ENCODE peak calls at places on chromosome 12, in six cellular contexts. One of them, this sample, is unnamed.

GRCh38 chr12:92208613-92209121 is 63.0 kb upstream of the BTG1 start:
- DNase-seq in fibroblast of lung: peak
- DNase-seq in astrocyte: peak
- DNase-seq in PC-3: peak
- DNase-seq in mammary epithelial cell: peak
- DNase-seq in hepatocyte: peak
- DNase-seq in this sample: no peak

GRCh38 chr12:123602651-123603195 is 824 bp downstream of the DDX55 start:
- DNase-seq in fibroblast of lung: no peak
- DNase-seq in astrocyte: no peak
- DNase-seq in PC-3: no peak
- DNase-seq in mammary epithelial cell: peak
- DNase-seq in hepatocyte: peak
- DNase-seq in this sample: no peak

GRCh38 chr12:57611116-57611809 is at the start of gene ARHGEF25:
- DNase-seq in fibroblast of lung: peak
- DNase-seq in astrocyte: no peak
- DNase-seq in PC-3: peak
- DNase-seq in mammary epithelial cell: no peak
- DNase-seq in hepatocyte: peak
- DNase-seq in this sample: no peak

GRCh38 chr12:89525002-89525823 is 617 bp upstream of the GALNT4 start:
- DNase-seq in fibroblast of lung: no peak
- DNase-seq in astrocyte: peak
- DNase-seq in PC-3: peak
- DNase-seq in mammary epithelial cell: peak
- DNase-seq in hepatocyte: peak
- DNase-seq in this sample: no peak

GRCh38 chr12:1474059-1474537 is 120.3 kb downstream of the FBXL14 start:
- DNase-seq in fibroblast of lung: peak
- DNase-seq in astrocyte: peak
- DNase-seq in PC-3: peak
- DNase-seq in mammary epithelial cell: peak
- DNase-seq in hepatocyte: peak
- DNase-seq in this sample: peak

GRCh38 chr12:57368349-57369095 is 62.3 kb downstream of the R3HDM2 start:
- DNase-seq in fibroblast of lung: peak
- DNase-seq in astrocyte: no peak
- DNase-seq in PC-3: no peak
- DNase-seq in mammary epithelial cell: no peak
- DNase-seq in hepatocyte: peak
- DNase-seq in this sample: no peak

GRCh38 chr12:82425241-82425640 is 66.9 kb downstream of the METTL25 start:
- DNase-seq in fibroblast of lung: peak
- DNase-seq in astrocyte: peak
- DNase-seq in PC-3: peak
- DNase-seq in mammary epithelial cell: peak
- DNase-seq in hepatocyte: no peak
- DNase-seq in this sample: no peak

GRCh38 chr12:57732270-57732669 is 6.3 kb downstream of the AGAP2 start:
- DNase-seq in fibroblast of lung: no peak
- DNase-seq in astrocyte: no peak
- DNase-seq in PC-3: no peak
- DNase-seq in mammary epithelial cell: no peak
- DNase-seq in hepatocyte: no peak
- DNase-seq in this sample: no peak

GRCh38 chr12:86158956-86159355 is 97.2 kb downstream of the MGAT4C start:
- DNase-seq in fibroblast of lung: no peak
- DNase-seq in astrocyte: peak
- DNase-seq in PC-3: no peak
- DNase-seq in mammary epithelial cell: peak
- DNase-seq in hepatocyte: no peak
- DNase-seq in this sample: no peak

GRCh38 chr12:69648476-69648875 is 37.8 kb upstream of the LRRC10 start:
- DNase-seq in fibroblast of lung: peak
- DNase-seq in astrocyte: peak
- DNase-seq in PC-3: peak
- DNase-seq in mammary epithelial cell: peak
- DNase-seq in hepatocyte: peak
- DNase-seq in this sample: no peak

GRCh38 chr12:4074129-4074528 is 199.4 kb upstream of the CCND2 start:
- DNase-seq in fibroblast of lung: no peak
- DNase-seq in astrocyte: no peak
- DNase-seq in PC-3: no peak
- DNase-seq in mammary epithelial cell: no peak
- DNase-seq in hepatocyte: no peak
- DNase-seq in this sample: no peak

GRCh38 chr12:123485756-123486155 is 27.8 kb downstream of the SNRNP35 start:
- DNase-seq in fibroblast of lung: no peak
- DNase-seq in astrocyte: no peak
- DNase-seq in PC-3: no peak
- DNase-seq in mammary epithelial cell: no peak
- DNase-seq in hepatocyte: no peak
- DNase-seq in this sample: no peak

GRCh38 chr12:29521951-29522350 is 24.5 kb upstream of the OVCH1 start:
- DNase-seq in fibroblast of lung: no peak
- DNase-seq in astrocyte: peak
- DNase-seq in PC-3: peak
- DNase-seq in mammary epithelial cell: no peak
- DNase-seq in hepatocyte: no peak
- DNase-seq in this sample: no peak

GRCh38 chr12:3533703-3534386 is 42.8 kb downstream of the PRMT8 start:
- DNase-seq in fibroblast of lung: peak
- DNase-seq in astrocyte: no peak
- DNase-seq in PC-3: peak
- DNase-seq in mammary epithelial cell: no peak
- DNase-seq in hepatocyte: peak
- DNase-seq in this sample: no peak

GRCh38 chr12:111398530-111398929 is 7.2 kb upstream of the SH2B3 start:
- DNase-seq in fibroblast of lung: no peak
- DNase-seq in astrocyte: no peak
- DNase-seq in PC-3: no peak
- DNase-seq in mammary epithelial cell: no peak
- DNase-seq in hepatocyte: no peak
- DNase-seq in this sample: no peak

GRCh38 chr12:89453121-89453520 is 71.5 kb downstream of the GALNT4 start:
- DNase-seq in fibroblast of lung: peak
- DNase-seq in astrocyte: no peak
- DNase-seq in PC-3: no peak
- DNase-seq in mammary epithelial cell: no peak
- DNase-seq in hepatocyte: no peak
- DNase-seq in this sample: no peak

GRCh38 chr12:109098142-109098652 is 800 bp downstream of the UNG start:
- DNase-seq in fibroblast of lung: peak
- DNase-seq in astrocyte: peak
- DNase-seq in PC-3: peak
- DNase-seq in mammary epithelial cell: no peak
- DNase-seq in hepatocyte: peak
- DNase-seq in this sample: no peak

GRCh38 chr12:93679308-93679933 is 2.2 kb downstream of the CRADD start:
- DNase-seq in fibroblast of lung: no peak
- DNase-seq in astrocyte: no peak
- DNase-seq in PC-3: no peak
- DNase-seq in mammary epithelial cell: no peak
- DNase-seq in hepatocyte: no peak
- DNase-seq in this sample: no peak

GRCh38 chr12:4978737-4979136 is 64.9 kb upstream of the KCNA5 start:
- DNase-seq in fibroblast of lung: no peak
- DNase-seq in astrocyte: no peak
- DNase-seq in PC-3: peak
- DNase-seq in mammary epithelial cell: no peak
- DNase-seq in hepatocyte: no peak
- DNase-seq in this sample: no peak

GRCh38 chr12:10098762-10099161 is at the start of gene CLEC1A:
- DNase-seq in fibroblast of lung: peak
- DNase-seq in astrocyte: no peak
- DNase-seq in PC-3: no peak
- DNase-seq in mammary epithelial cell: no peak
- DNase-seq in hepatocyte: peak
- DNase-seq in this sample: no peak

GRCh38 chr12:51866324-51866723 is 17.8 kb upstream of the FIGNL2 start:
- DNase-seq in fibroblast of lung: no peak
- DNase-seq in astrocyte: no peak
- DNase-seq in PC-3: no peak
- DNase-seq in mammary epithelial cell: no peak
- DNase-seq in hepatocyte: no peak
- DNase-seq in this sample: no peak

GRCh38 chr12:92538970-92539749 is 163.6 kb upstream of the PLEKHG7 start:
- DNase-seq in fibroblast of lung: peak
- DNase-seq in astrocyte: peak
- DNase-seq in PC-3: peak
- DNase-seq in mammary epithelial cell: peak
- DNase-seq in hepatocyte: peak
- DNase-seq in this sample: no peak

GRCh38 chr12:91574391-91574790 is 391.8 kb upstream of the DCN start:
- DNase-seq in fibroblast of lung: no peak
- DNase-seq in astrocyte: peak
- DNase-seq in PC-3: no peak
- DNase-seq in mammary epithelial cell: no peak
- DNase-seq in hepatocyte: no peak
- DNase-seq in this sample: no peak

GRCh38 chr12:104702565-104703139 is 245.9 kb downstream of the CHST11 start:
- DNase-seq in fibroblast of lung: no peak
- DNase-seq in astrocyte: no peak
- DNase-seq in PC-3: no peak
- DNase-seq in mammary epithelial cell: no peak
- DNase-seq in hepatocyte: no peak
- DNase-seq in this sample: no peak

GRCh38 chr12:69685810-69686209 is 13.3 kb downstream of the BEST3 start:
- DNase-seq in fibroblast of lung: peak
- DNase-seq in astrocyte: peak
- DNase-seq in PC-3: peak
- DNase-seq in mammary epithelial cell: peak
- DNase-seq in hepatocyte: no peak
- DNase-seq in this sample: peak

GRCh38 chr12:43847427-43847826 is 11.5 kb downstream of the TMEM117 start:
- DNase-seq in fibroblast of lung: peak
- DNase-seq in astrocyte: peak
- DNase-seq in PC-3: peak
- DNase-seq in mammary epithelial cell: peak
- DNase-seq in hepatocyte: no peak
- DNase-seq in this sample: peak

GRCh38 chr12:79763748-79764452 is 73.1 kb upstream of the PAWR start:
- DNase-seq in fibroblast of lung: peak
- DNase-seq in astrocyte: no peak
- DNase-seq in PC-3: no peak
- DNase-seq in mammary epithelial cell: no peak
- DNase-seq in hepatocyte: no peak
- DNase-seq in this sample: no peak

GRCh38 chr12:130633771-130634170 is 82.3 kb downstream of the RIMBP2 start:
- DNase-seq in fibroblast of lung: no peak
- DNase-seq in astrocyte: no peak
- DNase-seq in PC-3: peak
- DNase-seq in mammary epithelial cell: no peak
- DNase-seq in hepatocyte: peak
- DNase-seq in this sample: no peak
- TF ChIP-seq CTCF in fibroblast of lung: no peak
- TF ChIP-seq CTCF in astrocyte: no peak
- TF ChIP-seq CTCF in PC-3: no peak
- TF ChIP-seq CTCF in mammary epithelial cell: no peak
- TF ChIP-seq CTCF in hepatocyte: no peak
- TF ChIP-seq CTCF in this sample: no peak

DNA sequence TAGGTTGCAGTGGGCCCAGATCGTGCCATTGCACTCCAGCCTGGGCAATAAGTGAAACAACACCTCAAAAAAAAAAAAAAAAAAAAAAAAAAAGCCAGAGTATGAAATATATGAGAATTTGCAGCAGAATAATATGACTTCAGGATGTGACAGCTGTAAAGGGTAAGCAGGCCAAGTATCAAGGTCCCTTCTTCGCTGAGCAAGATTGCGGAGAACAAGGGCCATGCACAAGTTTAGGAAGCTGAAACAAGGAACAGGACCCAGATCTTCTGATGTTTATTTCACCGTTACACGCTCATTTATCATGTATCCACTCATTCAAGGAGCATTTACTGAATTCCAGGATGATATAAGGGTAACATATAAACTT is 659 bp upstream of the FOXJ2 start:
- DNase-seq in fibroblast of lung: peak
- DNase-seq in astrocyte: no peak
- DNase-seq in PC-3: no peak
- DNase-seq in mammary epithelial cell: no peak
- DNase-seq in hepatocyte: no peak
- DNase-seq in this sample: no peak
- H2AFZ ChIP-seq in fibroblast of lung: peak
- H2AFZ ChIP-seq in astrocyte: peak
- H2AFZ ChIP-seq in PC-3: peak
- H2AFZ ChIP-seq in mammary epithelial cell: peak
- H2AFZ ChIP-seq in hepatocyte: peak
- H2AFZ ChIP-seq in this sample: peak

GRCh38 chr12:33876618-33877017 is 145.7 kb upstream of the ALG10 start:
- DNase-seq in fibroblast of lung: no peak
- DNase-seq in astrocyte: no peak
- DNase-seq in PC-3: peak
- DNase-seq in mammary epithelial cell: no peak
- DNase-seq in hepatocyte: no peak
- DNase-seq in this sample: no peak
- TF ChIP-seq CTCF in fibroblast of lung: no peak
- TF ChIP-seq CTCF in astrocyte: no peak
- TF ChIP-seq CTCF in PC-3: peak
- TF ChIP-seq CTCF in mammary epithelial cell: peak
- TF ChIP-seq CTCF in hepatocyte: no peak
- TF ChIP-seq CTCF in this sample: no peak

GRCh38 chr12:129084875-129085826 is 231.9 kb downstream of the GLT1D1 start:
- DNase-seq in fibroblast of lung: no peak
- DNase-seq in astrocyte: no peak
- DNase-seq in PC-3: no peak
- DNase-seq in mammary epithelial cell: no peak
- DNase-seq in hepatocyte: no peak
- DNase-seq in this sample: no peak

GRCh38 chr12:129082441-129082840 is 229.2 kb downstream of the GLT1D1 start:
- DNase-seq in fibroblast of lung: no peak
- DNase-seq in astrocyte: no peak
- DNase-seq in PC-3: no peak
- DNase-seq in mammary epithelial cell: no peak
- DNase-seq in hepatocyte: no peak
- DNase-seq in this sample: no peak

GRCh38 chr12:129081755-129082250 is 228.5 kb downstream of the GLT1D1 start:
- DNase-seq in fibroblast of lung: no peak
- DNase-seq in astrocyte: no peak
- DNase-seq in PC-3: no peak
- DNase-seq in mammary epithelial cell: no peak
- DNase-seq in hepatocyte: no peak
- DNase-seq in this sample: no peak

GRCh38 chr12:129080821-129081220 is 227.5 kb downstream of the GLT1D1 start:
- DNase-seq in fibroblast of lung: no peak
- DNase-seq in astrocyte: no peak
- DNase-seq in PC-3: no peak
- DNase-seq in mammary epithelial cell: no peak
- DNase-seq in hepatocyte: no peak
- DNase-seq in this sample: no peak

DNA sequence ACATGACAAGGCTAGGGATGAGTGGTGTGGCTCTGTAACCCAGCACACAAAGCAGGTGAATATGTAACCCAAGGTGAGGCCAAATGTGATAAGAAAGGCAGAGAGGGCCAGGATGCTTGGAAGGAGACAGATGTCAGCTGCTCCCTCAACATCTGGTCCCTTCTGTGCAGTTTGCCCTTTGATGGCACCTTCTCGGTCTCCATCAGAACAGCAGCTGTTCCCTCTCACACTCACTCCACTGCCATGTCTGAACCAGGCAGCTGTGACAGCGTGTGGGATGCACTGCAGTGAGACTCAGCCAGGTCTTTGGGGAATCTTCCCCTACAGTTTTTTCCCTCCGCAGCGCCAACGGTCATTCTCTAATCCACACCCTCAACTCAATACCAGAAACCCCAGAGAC is 229.8 kb downstream of the GLT1D1 start:
- DNase-seq in fibroblast of lung: no peak
- DNase-seq in astrocyte: no peak
- DNase-seq in PC-3: no peak
- DNase-seq in mammary epithelial cell: no peak
- DNase-seq in hepatocyte: no peak
- DNase-seq in this sample: no peak
- H2AFZ ChIP-seq in fibroblast of lung: no peak
- H2AFZ ChIP-seq in astrocyte: no peak
- H2AFZ ChIP-seq in PC-3: no peak
- H2AFZ ChIP-seq in mammary epithelial cell: no peak
- H2AFZ ChIP-seq in hepatocyte: no peak
- H2AFZ ChIP-seq in this sample: no peak